ENCODE peak calls at places on chromosome 18, in seven cellular contexts. One of them, this sample, is unnamed.

GRCh38 chr18:3411854-3412268 is 38.1 kb upstream of the TGIF1 start:
- DNase-seq in fibroblast of lung: no peak
- DNase-seq in naive thymus-derived CD4-positive, alpha-beta T cell: peak; percentile 7
- DNase-seq in heart right ventricle: peak; percentile 5
- DNase-seq in Karpas-422: no peak
- DNase-seq in PC-9: peak; percentile 72
- DNase-seq in small intestine: peak; percentile 58
- DNase-seq in this sample: peak; percentile 27

GRCh38 chr18:2281523-2282199 is 289.6 kb downstream of the METTL4 start:
- DNase-seq in PC-9: no peak
- DNase-seq in small intestine: no peak
- DNase-seq in Karpas-422: no peak
- DNase-seq in naive thymus-derived CD4-positive, alpha-beta T cell: no peak
- DNase-seq in fibroblast of lung: no peak
- DNase-seq in heart right ventricle: no peak
- DNase-seq in this sample: no peak

GRCh38 chr18:7177131-7177744 is 53.7 kb upstream of the LRRC30 start:
- DNase-seq in small intestine: peak; percentile 71
- DNase-seq in fibroblast of lung: peak; percentile 87
- DNase-seq in heart right ventricle: peak; percentile 18
- DNase-seq in PC-9: no peak
- DNase-seq in Karpas-422: peak; percentile 82
- DNase-seq in naive thymus-derived CD4-positive, alpha-beta T cell: no peak
- DNase-seq in this sample: no peak

GRCh38 chr18:61982475-61982874 is 89.7 kb upstream of the RNF152 start:
- DNase-seq in PC-9: no peak
- DNase-seq in small intestine: no peak
- DNase-seq in heart right ventricle: no peak
- DNase-seq in naive thymus-derived CD4-positive, alpha-beta T cell: no peak
- DNase-seq in fibroblast of lung: no peak
- DNase-seq in Karpas-422: no peak
- DNase-seq in this sample: no peak

GRCh38 chr18:8990276-8991031 is 112.0 kb upstream of the NDUFV2 start:
- DNase-seq in PC-9: no peak
- DNase-seq in Karpas-422: no peak
- DNase-seq in heart right ventricle: peak; percentile 16
- DNase-seq in naive thymus-derived CD4-positive, alpha-beta T cell: no peak
- DNase-seq in small intestine: no peak
- DNase-seq in fibroblast of lung: no peak
- DNase-seq in this sample: no peak

GRCh38 chr18:10485475-10485874 is 31.0 kb downstream of the APCDD1 start:
- DNase-seq in PC-9: no peak
- DNase-seq in Karpas-422: no peak
- DNase-seq in heart right ventricle: no peak
- DNase-seq in fibroblast of lung: no peak
- DNase-seq in naive thymus-derived CD4-positive, alpha-beta T cell: no peak
- DNase-seq in small intestine: no peak
- DNase-seq in this sample: no peak

GRCh38 chr18:6150481-6150880 is 255.2 kb upstream of the TMEM200C start:
- DNase-seq in heart right ventricle: no peak
- DNase-seq in PC-9: no peak
- DNase-seq in Karpas-422: no peak
- DNase-seq in small intestine: no peak
- DNase-seq in fibroblast of lung: no peak
- DNase-seq in naive thymus-derived CD4-positive, alpha-beta T cell: no peak
- DNase-seq in this sample: no peak

GRCh38 chr18:79724299-79725080 is 44.9 kb downstream of the CTDP1 start:
- DNase-seq in heart right ventricle: no peak
- DNase-seq in naive thymus-derived CD4-positive, alpha-beta T cell: no peak
- DNase-seq in Karpas-422: no peak
- DNase-seq in fibroblast of lung: no peak
- DNase-seq in PC-9: no peak
- DNase-seq in small intestine: peak; percentile 9
- DNase-seq in this sample: no peak

GRCh38 chr18:57801379-57802165 is 1.5 kb downstream of the ATP8B1 start:
- DNase-seq in naive thymus-derived CD4-positive, alpha-beta T cell: no peak
- DNase-seq in PC-9: peak; percentile 50
- DNase-seq in heart right ventricle: no peak
- DNase-seq in small intestine: peak; percentile 63
- DNase-seq in fibroblast of lung: no peak
- DNase-seq in Karpas-422: no peak
- DNase-seq in this sample: no peak

GRCh38 chr18:58997811-58998337 is 133.2 kb downstream of the ZNF532 start:
- DNase-seq in small intestine: no peak
- DNase-seq in Karpas-422: no peak
- DNase-seq in PC-9: no peak
- DNase-seq in heart right ventricle: peak; percentile 67
- DNase-seq in fibroblast of lung: peak; percentile 88
- DNase-seq in naive thymus-derived CD4-positive, alpha-beta T cell: no peak
- DNase-seq in this sample: no peak

GRCh38 chr18:75211721-75212625 is 1.4 kb downstream of the TSHZ1 start:
- DNase-seq in heart right ventricle: peak; percentile 58
- DNase-seq in naive thymus-derived CD4-positive, alpha-beta T cell: peak; percentile 17
- DNase-seq in Karpas-422: peak; percentile 56
- DNase-seq in fibroblast of lung: no peak
- DNase-seq in small intestine: peak; percentile 60
- DNase-seq in PC-9: no peak
- DNase-seq in this sample: peak; percentile 25

GRCh38 chr18:4549164-4549920 is 94.2 kb upstream of the DLGAP1 start:
- DNase-seq in Karpas-422: no peak
- DNase-seq in small intestine: no peak
- DNase-seq in naive thymus-derived CD4-positive, alpha-beta T cell: no peak
- DNase-seq in PC-9: no peak
- DNase-seq in heart right ventricle: no peak
- DNase-seq in fibroblast of lung: no peak
- DNase-seq in this sample: no peak

GRCh38 chr18:56565059-56565458 is 73.3 kb downstream of the TXNL1 start:
- DNase-seq in heart right ventricle: no peak
- DNase-seq in fibroblast of lung: no peak
- DNase-seq in Karpas-422: no peak
- DNase-seq in small intestine: no peak
- DNase-seq in PC-9: no peak
- DNase-seq in naive thymus-derived CD4-positive, alpha-beta T cell: no peak
- DNase-seq in this sample: no peak

GRCh38 chr18:56562479-56562878 is 75.9 kb downstream of the TXNL1 start:
- DNase-seq in naive thymus-derived CD4-positive, alpha-beta T cell: no peak
- DNase-seq in heart right ventricle: no peak
- DNase-seq in fibroblast of lung: no peak
- DNase-seq in PC-9: no peak
- DNase-seq in Karpas-422: no peak
- DNase-seq in small intestine: no peak
- DNase-seq in this sample: no peak

GRCh38 chr18:56568986-56569385 is 69.4 kb downstream of the TXNL1 start:
- DNase-seq in small intestine: no peak
- DNase-seq in naive thymus-derived CD4-positive, alpha-beta T cell: no peak
- DNase-seq in heart right ventricle: no peak
- DNase-seq in fibroblast of lung: no peak
- DNase-seq in PC-9: no peak
- DNase-seq in Karpas-422: no peak
- DNase-seq in this sample: no peak

GRCh38 chr18:56563568-56563967 is 74.8 kb downstream of the TXNL1 start:
- DNase-seq in heart right ventricle: no peak
- DNase-seq in small intestine: no peak
- DNase-seq in naive thymus-derived CD4-positive, alpha-beta T cell: no peak
- DNase-seq in PC-9: no peak
- DNase-seq in Karpas-422: peak; percentile 86
- DNase-seq in fibroblast of lung: no peak
- DNase-seq in this sample: no peak

DNA sequence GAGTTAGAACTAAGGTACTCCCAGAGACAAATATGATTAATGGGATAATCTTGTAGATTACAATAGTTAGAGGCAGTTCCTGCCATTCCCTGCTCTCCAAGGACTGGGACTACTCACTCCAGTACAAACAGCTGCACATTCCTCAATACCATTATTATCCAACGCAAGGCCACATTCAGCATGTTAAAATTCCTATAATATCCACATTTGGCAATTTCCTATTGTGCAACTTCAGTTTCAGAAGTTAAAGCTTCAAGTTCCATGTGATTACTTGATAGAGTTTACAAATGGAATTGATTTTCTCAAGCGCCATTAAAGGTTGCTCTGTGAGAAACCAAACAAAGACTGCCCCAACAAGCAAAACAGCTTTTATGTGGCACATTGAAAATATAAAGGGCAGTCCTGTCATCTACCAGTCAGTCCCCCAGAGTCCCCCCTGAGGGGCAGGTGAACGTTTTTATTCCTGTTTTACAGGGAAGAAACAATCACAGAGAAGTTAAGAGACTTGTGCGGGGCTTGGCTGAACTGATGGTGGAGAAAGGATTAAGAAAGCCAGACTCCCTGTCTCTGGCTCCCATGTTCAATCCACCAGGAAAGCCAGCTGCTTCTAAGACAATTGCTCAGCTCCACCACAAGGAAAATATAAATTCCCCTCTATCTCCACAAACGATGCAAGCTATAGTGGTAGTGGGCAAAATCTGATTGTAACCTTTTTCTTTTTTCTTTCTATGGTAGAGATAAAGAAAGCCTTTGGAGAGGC is 72.6 kb downstream of the TXNL1 start:
- DNase-seq in Karpas-422: no peak
- DNase-seq in small intestine: no peak
- DNase-seq in fibroblast of lung: peak; percentile 89
- DNase-seq in PC-9: peak; percentile 67
- DNase-seq in heart right ventricle: no peak
- DNase-seq in naive thymus-derived CD4-positive, alpha-beta T cell: no peak
- DNase-seq in this sample: no peak
- H3K27ac ChIP-seq in Karpas-422: no peak overlapping the region
- H3K27ac ChIP-seq in small intestine: no peak overlapping the region
- H3K27ac ChIP-seq in fibroblast of lung: no peak overlapping the region
- H3K27ac ChIP-seq in PC-9: peak overlapping the region; percentile 40
- H3K27ac ChIP-seq in heart right ventricle: no peak overlapping the region
- H3K27ac ChIP-seq in naive thymus-derived CD4-positive, alpha-beta T cell: no peak overlapping the region
- H3K27ac ChIP-seq in this sample: no peak overlapping the region

DNA sequence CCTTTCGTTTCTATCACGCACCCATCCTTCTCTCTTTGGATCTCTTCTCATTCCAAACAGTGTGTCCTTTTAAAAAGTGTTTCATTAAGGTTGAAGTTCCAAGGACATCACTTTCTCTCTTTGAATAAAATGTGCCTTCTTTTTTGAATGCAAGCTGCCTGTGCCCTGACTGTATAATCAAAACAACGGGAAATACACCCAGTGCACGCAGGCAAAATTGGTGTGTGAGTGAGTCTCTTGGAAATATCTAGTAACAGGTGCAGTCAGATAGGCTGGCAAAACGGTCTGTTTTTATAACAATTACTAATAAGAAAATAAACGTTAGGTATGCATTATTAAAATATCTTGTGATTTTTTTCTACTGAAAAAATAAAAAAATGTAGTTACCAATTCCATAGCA is 271.1 kb upstream of the TCF4 start:
- DNase-seq in Karpas-422: no peak
- DNase-seq in heart right ventricle: no peak
- DNase-seq in naive thymus-derived CD4-positive, alpha-beta T cell: no peak
- DNase-seq in fibroblast of lung: no peak
- DNase-seq in small intestine: no peak
- DNase-seq in PC-9: no peak
- DNase-seq in this sample: no peak
- H3K4me3 ChIP-seq in Karpas-422: no peak overlapping the region
- H3K4me3 ChIP-seq in heart right ventricle: peak overlapping the region; percentile 44
- H3K4me3 ChIP-seq in naive thymus-derived CD4-positive, alpha-beta T cell: no peak overlapping the region
- H3K4me3 ChIP-seq in fibroblast of lung: no peak overlapping the region
- H3K4me3 ChIP-seq in small intestine: no peak overlapping the region
- H3K4me3 ChIP-seq in PC-9: no peak overlapping the region
- H3K4me3 ChIP-seq in this sample: no peak overlapping the region

DNA sequence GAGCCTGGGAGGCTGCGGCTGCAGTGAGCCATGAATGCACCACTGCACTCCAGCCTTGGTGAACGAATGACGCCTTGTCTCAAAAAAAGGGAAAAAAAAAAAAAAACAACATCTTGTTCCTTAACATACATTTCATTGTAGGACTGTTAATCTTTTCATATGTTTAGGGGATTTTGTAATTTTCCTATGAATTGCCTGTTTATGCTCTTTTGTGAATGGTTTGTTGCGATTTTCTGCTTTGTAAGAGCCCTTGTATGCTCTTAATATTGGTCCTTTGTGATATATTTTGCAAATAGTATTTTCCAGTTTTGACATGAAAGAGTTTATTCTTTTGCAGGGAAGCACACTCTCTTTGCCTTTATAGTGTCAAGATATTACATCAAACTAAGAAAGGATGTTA is 50.0 kb downstream of the TRAPPC8 start:
- DNase-seq in Karpas-422: no peak
- DNase-seq in PC-9: no peak
- DNase-seq in naive thymus-derived CD4-positive, alpha-beta T cell: no peak
- DNase-seq in heart right ventricle: no peak
- DNase-seq in small intestine: no peak
- DNase-seq in fibroblast of lung: no peak
- DNase-seq in this sample: no peak
- H3K36me3 ChIP-seq in Karpas-422: peaks cover 56% of the 10 kb centered on the region
- H3K36me3 ChIP-seq in PC-9: no peaks in the 10 kb centered on the region
- H3K36me3 ChIP-seq in naive thymus-derived CD4-positive, alpha-beta T cell: peaks cover 3% of the 10 kb centered on the region
- H3K36me3 ChIP-seq in heart right ventricle: no peaks in the 10 kb centered on the region
- H3K36me3 ChIP-seq in small intestine: peaks cover 3% of the 10 kb centered on the region
- H3K36me3 ChIP-seq in fibroblast of lung: no peaks in the 10 kb centered on the region
- H3K36me3 ChIP-seq in this sample: peaks cover 7% of the 10 kb centered on the region

DNA sequence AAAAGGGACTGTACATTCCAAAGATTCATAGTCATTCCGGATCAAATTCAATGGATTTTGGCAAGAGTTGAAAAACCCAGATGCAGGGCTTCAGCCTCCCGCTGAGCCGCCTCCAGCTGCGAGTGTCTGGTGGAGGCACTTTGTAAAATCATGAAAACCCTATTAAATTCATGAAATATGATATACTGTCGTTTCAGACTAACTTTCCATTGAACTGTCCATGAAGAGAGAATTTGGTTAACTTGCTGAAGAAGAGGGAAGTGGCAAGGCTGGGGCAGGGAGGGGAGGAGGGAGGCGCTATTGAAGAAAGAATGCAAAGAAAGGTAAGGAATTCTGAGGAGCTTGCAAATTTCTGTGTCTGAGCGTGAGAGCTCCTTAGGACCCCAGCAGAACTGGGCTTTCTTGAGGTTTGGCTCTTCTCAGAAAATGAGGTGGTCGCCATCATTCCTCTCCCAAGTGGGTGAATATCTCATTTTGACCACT is 25.7 kb upstream of the SLC14A2 start:
- DNase-seq in Karpas-422: no peak
- DNase-seq in small intestine: no peak
- DNase-seq in fibroblast of lung: peak; percentile 96
- DNase-seq in naive thymus-derived CD4-positive, alpha-beta T cell: no peak
- DNase-seq in heart right ventricle: no peak
- DNase-seq in PC-9: no peak
- DNase-seq in this sample: no peak
- H3K27ac ChIP-seq in Karpas-422: no peak overlapping the region
- H3K27ac ChIP-seq in small intestine: no peak overlapping the region
- H3K27ac ChIP-seq in fibroblast of lung: peak overlapping the region; percentile 61
- H3K27ac ChIP-seq in naive thymus-derived CD4-positive, alpha-beta T cell: no peak overlapping the region
- H3K27ac ChIP-seq in heart right ventricle: peak overlapping the region; percentile 24
- H3K27ac ChIP-seq in PC-9: no peak overlapping the region
- H3K27ac ChIP-seq in this sample: no peak overlapping the region

This sample was measured in CD8-positive, alpha-beta T cell.